ENCODE peak calls at places on chromosome 10, in nine cellular contexts. One of them, this sample, is unnamed.

GRCh38 chr10:126628746-126629145 is 41.7 kb downstream of the C10orf90 start:
- DNase-seq in CD4-positive, alpha-beta memory T cell: no peak
- DNase-seq in HT1080: no peak
- DNase-seq in fibroblast of the aortic adventitia: no peak
- DNase-seq in cardiac muscle cell: no peak
- DNase-seq in T-helper 2 cell: no peak
- DNase-seq in HFF-Myc: no peak
- DNase-seq in naive thymus-derived CD4-positive, alpha-beta T cell: no peak
- DNase-seq in NCI-H1092: no peak
- DNase-seq in this sample: no peak

GRCh38 chr10:5583525-5584175 is 58.9 kb downstream of the CALML3 start:
- DNase-seq in cardiac muscle cell: peak
- DNase-seq in fibroblast of the aortic adventitia: no peak
- DNase-seq in NCI-H1092: peak
- DNase-seq in naive thymus-derived CD4-positive, alpha-beta T cell: no peak
- DNase-seq in CD4-positive, alpha-beta memory T cell: no peak
- DNase-seq in HT1080: no peak
- DNase-seq in T-helper 2 cell: no peak
- DNase-seq in HFF-Myc: no peak
- DNase-seq in this sample: no peak

GRCh38 chr10:90276894-90277447 is 575.6 kb downstream of the KIF20B start:
- DNase-seq in HT1080: no peak
- DNase-seq in HFF-Myc: peak
- DNase-seq in CD4-positive, alpha-beta memory T cell: no peak
- DNase-seq in NCI-H1092: peak
- DNase-seq in fibroblast of the aortic adventitia: peak
- DNase-seq in cardiac muscle cell: no peak
- DNase-seq in T-helper 2 cell: no peak
- DNase-seq in naive thymus-derived CD4-positive, alpha-beta T cell: no peak
- DNase-seq in this sample: no peak

GRCh38 chr10:45001382-45002148 is 842 bp downstream of the ZNF22 start:
- DNase-seq in CD4-positive, alpha-beta memory T cell: peak
- DNase-seq in HFF-Myc: no peak
- DNase-seq in T-helper 2 cell: peak
- DNase-seq in NCI-H1092: peak
- DNase-seq in cardiac muscle cell: peak
- DNase-seq in HT1080: peak
- DNase-seq in naive thymus-derived CD4-positive, alpha-beta T cell: peak
- DNase-seq in fibroblast of the aortic adventitia: peak
- DNase-seq in this sample: peak

GRCh38 chr10:72124984-72125383 is 36.6 kb upstream of the SPOCK2 start:
- DNase-seq in T-helper 2 cell: no peak
- DNase-seq in NCI-H1092: no peak
- DNase-seq in naive thymus-derived CD4-positive, alpha-beta T cell: no peak
- DNase-seq in fibroblast of the aortic adventitia: peak
- DNase-seq in HFF-Myc: no peak
- DNase-seq in HT1080: no peak
- DNase-seq in cardiac muscle cell: no peak
- DNase-seq in CD4-positive, alpha-beta memory T cell: no peak
- DNase-seq in this sample: no peak

GRCh38 chr10:74640134-74640533 is 186.3 kb upstream of the KAT6B start:
- DNase-seq in naive thymus-derived CD4-positive, alpha-beta T cell: no peak
- DNase-seq in HT1080: no peak
- DNase-seq in fibroblast of the aortic adventitia: no peak
- DNase-seq in NCI-H1092: peak
- DNase-seq in CD4-positive, alpha-beta memory T cell: no peak
- DNase-seq in cardiac muscle cell: no peak
- DNase-seq in HFF-Myc: peak
- DNase-seq in T-helper 2 cell: no peak
- DNase-seq in this sample: peak

GRCh38 chr10:120977892-120978291 is 126.7 kb downstream of the WDR11 start:
- DNase-seq in fibroblast of the aortic adventitia: no peak
- DNase-seq in CD4-positive, alpha-beta memory T cell: no peak
- DNase-seq in HFF-Myc: no peak
- DNase-seq in HT1080: no peak
- DNase-seq in naive thymus-derived CD4-positive, alpha-beta T cell: no peak
- DNase-seq in NCI-H1092: no peak
- DNase-seq in T-helper 2 cell: no peak
- DNase-seq in cardiac muscle cell: no peak
- DNase-seq in this sample: no peak

GRCh38 chr10:81600185-81600584 is 274.8 kb upstream of the NRG3 start:
- DNase-seq in naive thymus-derived CD4-positive, alpha-beta T cell: no peak
- DNase-seq in fibroblast of the aortic adventitia: no peak
- DNase-seq in T-helper 2 cell: no peak
- DNase-seq in HT1080: peak
- DNase-seq in cardiac muscle cell: no peak
- DNase-seq in HFF-Myc: no peak
- DNase-seq in NCI-H1092: no peak
- DNase-seq in CD4-positive, alpha-beta memory T cell: no peak
- DNase-seq in this sample: no peak

GRCh38 chr10:3750352-3750816 is 34.6 kb downstream of the KLF6 start:
- DNase-seq in cardiac muscle cell: no peak
- DNase-seq in HT1080: no peak
- DNase-seq in NCI-H1092: no peak
- DNase-seq in fibroblast of the aortic adventitia: no peak
- DNase-seq in CD4-positive, alpha-beta memory T cell: no peak
- DNase-seq in naive thymus-derived CD4-positive, alpha-beta T cell: no peak
- DNase-seq in T-helper 2 cell: no peak
- DNase-seq in HFF-Myc: no peak
- DNase-seq in this sample: no peak

GRCh38 chr10:42974693-42975002 is 102.2 kb upstream of the RET start:
- DNase-seq in naive thymus-derived CD4-positive, alpha-beta T cell: no peak
- DNase-seq in cardiac muscle cell: no peak
- DNase-seq in CD4-positive, alpha-beta memory T cell: no peak
- DNase-seq in T-helper 2 cell: no peak
- DNase-seq in fibroblast of the aortic adventitia: no peak
- DNase-seq in NCI-H1092: no peak
- DNase-seq in HFF-Myc: no peak
- DNase-seq in HT1080: no peak
- DNase-seq in this sample: no peak

GRCh38 chr10:101441539-101442455 is 87.8 kb downstream of the BTRC start:
- DNase-seq in HFF-Myc: peak
- DNase-seq in CD4-positive, alpha-beta memory T cell: peak
- DNase-seq in T-helper 2 cell: peak
- DNase-seq in cardiac muscle cell: peak
- DNase-seq in NCI-H1092: peak
- DNase-seq in HT1080: peak
- DNase-seq in fibroblast of the aortic adventitia: peak
- DNase-seq in naive thymus-derived CD4-positive, alpha-beta T cell: peak
- DNase-seq in this sample: peak

GRCh38 chr10:94129393-94130130 is 135.8 kb downstream of the PLCE1 start:
- DNase-seq in fibroblast of the aortic adventitia: peak
- DNase-seq in T-helper 2 cell: no peak
- DNase-seq in HFF-Myc: no peak
- DNase-seq in CD4-positive, alpha-beta memory T cell: no peak
- DNase-seq in HT1080: peak
- DNase-seq in cardiac muscle cell: no peak
- DNase-seq in naive thymus-derived CD4-positive, alpha-beta T cell: no peak
- DNase-seq in NCI-H1092: no peak
- DNase-seq in this sample: no peak

GRCh38 chr10:75592014-75592842 is 160.8 kb downstream of the LRMDA start:
- DNase-seq in fibroblast of the aortic adventitia: no peak
- DNase-seq in HT1080: no peak
- DNase-seq in cardiac muscle cell: no peak
- DNase-seq in naive thymus-derived CD4-positive, alpha-beta T cell: no peak
- DNase-seq in NCI-H1092: no peak
- DNase-seq in HFF-Myc: no peak
- DNase-seq in CD4-positive, alpha-beta memory T cell: no peak
- DNase-seq in T-helper 2 cell: no peak
- DNase-seq in this sample: no peak

GRCh38 chr10:47401874-47402645 is 18.0 kb upstream of the ZNF488 start:
- DNase-seq in NCI-H1092: no peak
- DNase-seq in naive thymus-derived CD4-positive, alpha-beta T cell: no peak
- DNase-seq in HT1080: no peak
- DNase-seq in fibroblast of the aortic adventitia: no peak
- DNase-seq in T-helper 2 cell: no peak
- DNase-seq in CD4-positive, alpha-beta memory T cell: no peak
- DNase-seq in cardiac muscle cell: no peak
- DNase-seq in HFF-Myc: no peak
- DNase-seq in this sample: peak

GRCh38 chr10:110279062-110279986 is 25.4 kb downstream of the SMNDC1 start:
- DNase-seq in T-helper 2 cell: peak
- DNase-seq in NCI-H1092: peak
- DNase-seq in HT1080: peak
- DNase-seq in CD4-positive, alpha-beta memory T cell: peak
- DNase-seq in HFF-Myc: peak
- DNase-seq in fibroblast of the aortic adventitia: peak
- DNase-seq in naive thymus-derived CD4-positive, alpha-beta T cell: peak
- DNase-seq in cardiac muscle cell: peak
- DNase-seq in this sample: peak

GRCh38 chr10:6383099-6383812 is 180.5 kb downstream of the PFKFB3 start:
- DNase-seq in naive thymus-derived CD4-positive, alpha-beta T cell: no peak
- DNase-seq in CD4-positive, alpha-beta memory T cell: no peak
- DNase-seq in fibroblast of the aortic adventitia: peak
- DNase-seq in HT1080: peak
- DNase-seq in HFF-Myc: no peak
- DNase-seq in NCI-H1092: no peak
- DNase-seq in T-helper 2 cell: no peak
- DNase-seq in cardiac muscle cell: no peak
- DNase-seq in this sample: no peak

GRCh38 chr10:42304341-42304740 is 334.0 kb downstream of the ZNF33B start:
- DNase-seq in naive thymus-derived CD4-positive, alpha-beta T cell: no peak
- DNase-seq in fibroblast of the aortic adventitia: no peak
- DNase-seq in T-helper 2 cell: peak
- DNase-seq in CD4-positive, alpha-beta memory T cell: no peak
- DNase-seq in HFF-Myc: no peak
- DNase-seq in HT1080: no peak
- DNase-seq in NCI-H1092: no peak
- DNase-seq in cardiac muscle cell: no peak
- DNase-seq in this sample: no peak